ENCODE peak calls at places on chromosomes 13 and 19, in seven cellular contexts. One of them, this sample, is unnamed.

GRCh38 chr19:44570984-44571684 is 41.7 kb upstream of the CEACAM20 start:
- DNase-seq in cardiac fibroblast: peak; percentile 90
- DNase-seq in T-helper 2 cell: no peak
- DNase-seq in endothelial cell: peak; percentile 76
- DNase-seq in glutamatergic neuron: peak; percentile 48
- DNase-seq in GM03348: peak; percentile 78
- DNase-seq in endothelial cell of umbilical vein: peak; percentile 82
- DNase-seq in this sample: no peak

GRCh38 chr13:23735329-23735728 is 153.9 kb downstream of the MIPEP start:
- DNase-seq in cardiac fibroblast: no peak
- DNase-seq in T-helper 2 cell: no peak
- DNase-seq in endothelial cell: no peak
- DNase-seq in glutamatergic neuron: no peak
- DNase-seq in GM03348: no peak
- DNase-seq in endothelial cell of umbilical vein: no peak
- DNase-seq in this sample: no peak

GRCh38 chr19:36950335-36951119 is 34.4 kb downstream of the ZNF568 start:
- DNase-seq in cardiac fibroblast: no peak
- DNase-seq in T-helper 2 cell: no peak
- DNase-seq in endothelial cell: no peak
- DNase-seq in glutamatergic neuron: no peak
- DNase-seq in GM03348: no peak
- DNase-seq in endothelial cell of umbilical vein: no peak
- DNase-seq in this sample: no peak

GRCh38 chr13:113742000-113742441 is 17.0 kb upstream of the TMEM255B start:
- DNase-seq in cardiac fibroblast: peak; percentile 64
- DNase-seq in T-helper 2 cell: no peak
- DNase-seq in endothelial cell: peak; percentile 37
- DNase-seq in glutamatergic neuron: peak; percentile 65
- DNase-seq in GM03348: peak; percentile 81
- DNase-seq in endothelial cell of umbilical vein: no peak
- DNase-seq in this sample: no peak

GRCh38 chr13:76921516-76921915 is 26.8 kb upstream of the ACOD1 start:
- DNase-seq in cardiac fibroblast: peak; percentile 80
- DNase-seq in T-helper 2 cell: no peak
- DNase-seq in endothelial cell: no peak
- DNase-seq in glutamatergic neuron: no peak
- DNase-seq in GM03348: no peak
- DNase-seq in endothelial cell of umbilical vein: no peak
- DNase-seq in this sample: no peak

GRCh38 chr19:18156841-18157464 is 4.0 kb downstream of the PIK3R2 start:
- DNase-seq in cardiac fibroblast: peak; percentile 95
- DNase-seq in T-helper 2 cell: no peak
- DNase-seq in endothelial cell: no peak
- DNase-seq in glutamatergic neuron: no peak
- DNase-seq in GM03348: peak; percentile 65
- DNase-seq in endothelial cell of umbilical vein: peak; percentile 85
- DNase-seq in this sample: no peak

GRCh38 chr19:409515-410242 is 732 bp upstream of the C2CD4C start:
- DNase-seq in cardiac fibroblast: no peak
- DNase-seq in T-helper 2 cell: no peak
- DNase-seq in endothelial cell: no peak
- DNase-seq in glutamatergic neuron: peak; percentile 30
- DNase-seq in GM03348: no peak
- DNase-seq in endothelial cell of umbilical vein: no peak
- DNase-seq in this sample: no peak

GRCh38 chr13:44557986-44558385 is 18.1 kb downstream of the TSC22D1 start:
- DNase-seq in cardiac fibroblast: no peak
- DNase-seq in T-helper 2 cell: no peak
- DNase-seq in endothelial cell: no peak
- DNase-seq in glutamatergic neuron: no peak
- DNase-seq in GM03348: no peak
- DNase-seq in endothelial cell of umbilical vein: no peak
- DNase-seq in this sample: no peak

GRCh38 chr19:49017666-49018351 is 918 bp upstream of the LHB start:
- DNase-seq in cardiac fibroblast: peak; percentile 64
- DNase-seq in T-helper 2 cell: peak; percentile 50
- DNase-seq in endothelial cell: peak; percentile 70
- DNase-seq in glutamatergic neuron: peak; percentile 76
- DNase-seq in GM03348: peak; percentile 89
- DNase-seq in endothelial cell of umbilical vein: peak; percentile 70
- DNase-seq in this sample: peak; percentile 70

GRCh38 chr13:109874444-109874920 is 88.1 kb upstream of the IRS2 start:
- DNase-seq in cardiac fibroblast: no peak
- DNase-seq in T-helper 2 cell: no peak
- DNase-seq in endothelial cell: no peak
- DNase-seq in glutamatergic neuron: no peak
- DNase-seq in GM03348: peak; percentile 31
- DNase-seq in endothelial cell of umbilical vein: no peak
- DNase-seq in this sample: no peak

GRCh38 chr13:44818428-44818827 is 170.8 kb downstream of the NUFIP1 start:
- DNase-seq in cardiac fibroblast: peak; percentile 45
- DNase-seq in T-helper 2 cell: no peak
- DNase-seq in endothelial cell: no peak
- DNase-seq in glutamatergic neuron: no peak
- DNase-seq in GM03348: no peak
- DNase-seq in endothelial cell of umbilical vein: no peak
- DNase-seq in this sample: no peak

GRCh38 chr13:36549771-36550170 is 117.5 kb downstream of the CCNA1 start:
- DNase-seq in cardiac fibroblast: no peak
- DNase-seq in T-helper 2 cell: no peak
- DNase-seq in endothelial cell: no peak
- DNase-seq in glutamatergic neuron: peak; percentile 83
- DNase-seq in GM03348: no peak
- DNase-seq in endothelial cell of umbilical vein: no peak
- DNase-seq in this sample: no peak

GRCh38 chr19:45477713-45478453 is 10.1 kb downstream of the FOSB start:
- DNase-seq in cardiac fibroblast: no peak
- DNase-seq in T-helper 2 cell: no peak
- DNase-seq in endothelial cell: no peak
- DNase-seq in glutamatergic neuron: no peak
- DNase-seq in GM03348: no peak
- DNase-seq in endothelial cell of umbilical vein: no peak
- DNase-seq in this sample: no peak

GRCh38 chr19:4970558-4971423 is 1.9 kb downstream of the KDM4B start:
- DNase-seq in cardiac fibroblast: peak; percentile 27
- DNase-seq in T-helper 2 cell: no peak
- DNase-seq in endothelial cell: no peak
- DNase-seq in glutamatergic neuron: no peak
- DNase-seq in GM03348: peak; percentile 27
- DNase-seq in endothelial cell of umbilical vein: peak; percentile 43
- DNase-seq in this sample: no peak

GRCh38 chr19:38306236-38306635 is 2.2 kb downstream of the C19orf33 start:
- DNase-seq in cardiac fibroblast: no peak
- DNase-seq in T-helper 2 cell: no peak
- DNase-seq in endothelial cell: no peak
- DNase-seq in glutamatergic neuron: no peak
- DNase-seq in GM03348: no peak
- DNase-seq in endothelial cell of umbilical vein: no peak
- DNase-seq in this sample: no peak

GRCh38 chr13:33766724-33767123 is 51.2 kb upstream of the RFC3 start:
- DNase-seq in cardiac fibroblast: no peak
- DNase-seq in T-helper 2 cell: no peak
- DNase-seq in endothelial cell: no peak
- DNase-seq in glutamatergic neuron: no peak
- DNase-seq in GM03348: no peak
- DNase-seq in endothelial cell of umbilical vein: no peak
- DNase-seq in this sample: no peak

GRCh38 chr13:18943721-18944391 is 237.8 kb downstream of the TUBA3C start:
- DNase-seq in cardiac fibroblast: no peak
- DNase-seq in T-helper 2 cell: no peak
- DNase-seq in endothelial cell: no peak
- DNase-seq in glutamatergic neuron: no peak
- DNase-seq in GM03348: no peak
- DNase-seq in endothelial cell of umbilical vein: no peak
- DNase-seq in this sample: no peak

GRCh38 chr13:80463673-80464352 is 122.9 kb upstream of the SPRY2 start:
- DNase-seq in cardiac fibroblast: peak; percentile 62
- DNase-seq in T-helper 2 cell: no peak
- DNase-seq in endothelial cell: no peak
- DNase-seq in glutamatergic neuron: no peak
- DNase-seq in GM03348: no peak
- DNase-seq in endothelial cell of umbilical vein: peak; percentile 36
- DNase-seq in this sample: no peak

GRCh38 chr13:33369073-33369472 is 83.5 kb upstream of the STARD13 start:
- DNase-seq in cardiac fibroblast: no peak
- DNase-seq in T-helper 2 cell: no peak
- DNase-seq in endothelial cell: no peak
- DNase-seq in glutamatergic neuron: no peak
- DNase-seq in GM03348: no peak
- DNase-seq in endothelial cell of umbilical vein: no peak
- DNase-seq in this sample: no peak

GRCh38 chr13:39884166-39884565 is 228.7 kb downstream of the COG6 start:
- DNase-seq in cardiac fibroblast: no peak
- DNase-seq in T-helper 2 cell: no peak
- DNase-seq in endothelial cell: no peak
- DNase-seq in glutamatergic neuron: no peak
- DNase-seq in GM03348: no peak
- DNase-seq in endothelial cell of umbilical vein: no peak
- DNase-seq in this sample: no peak

GRCh38 chr13:37618554-37618953 is 20.0 kb upstream of the POSTN start:
- DNase-seq in cardiac fibroblast: peak; percentile 81
- DNase-seq in T-helper 2 cell: no peak
- DNase-seq in endothelial cell: no peak
- DNase-seq in glutamatergic neuron: no peak
- DNase-seq in GM03348: peak; percentile 47
- DNase-seq in endothelial cell of umbilical vein: peak; percentile 14
- DNase-seq in this sample: no peak

GRCh38 chr19:41341669-41342490 is 11.8 kb downstream of the TGFB1 start:
- DNase-seq in cardiac fibroblast: no peak
- DNase-seq in T-helper 2 cell: no peak
- DNase-seq in endothelial cell: no peak
- DNase-seq in glutamatergic neuron: no peak
- DNase-seq in GM03348: no peak
- DNase-seq in endothelial cell of umbilical vein: no peak
- DNase-seq in this sample: no peak

GRCh38 chr13:23087884-23088283 is 92.9 kb upstream of the SGCG start:
- DNase-seq in cardiac fibroblast: peak; percentile 12
- DNase-seq in T-helper 2 cell: no peak
- DNase-seq in endothelial cell: peak; percentile 27
- DNase-seq in glutamatergic neuron: peak; percentile 48
- DNase-seq in GM03348: no peak
- DNase-seq in endothelial cell of umbilical vein: no peak
- DNase-seq in this sample: no peak

GRCh38 chr13:44274838-44275237 is 98.8 kb upstream of the SERP2 start:
- DNase-seq in cardiac fibroblast: no peak
- DNase-seq in T-helper 2 cell: no peak
- DNase-seq in endothelial cell: no peak
- DNase-seq in glutamatergic neuron: no peak
- DNase-seq in GM03348: no peak
- DNase-seq in endothelial cell of umbilical vein: no peak
- DNase-seq in this sample: no peak

GRCh38 chr13:20494656-20495055 is 31.0 kb downstream of the CRYL1 start:
- DNase-seq in cardiac fibroblast: no peak
- DNase-seq in T-helper 2 cell: no peak
- DNase-seq in endothelial cell: no peak
- DNase-seq in glutamatergic neuron: no peak
- DNase-seq in GM03348: no peak
- DNase-seq in endothelial cell of umbilical vein: no peak
- DNase-seq in this sample: no peak

GRCh38 chr13:75365724-75366173 is 116.2 kb downstream of the TBC1D4 start:
- DNase-seq in cardiac fibroblast: peak; percentile 46
- DNase-seq in T-helper 2 cell: no peak
- DNase-seq in endothelial cell: no peak
- DNase-seq in glutamatergic neuron: no peak
- DNase-seq in GM03348: peak; percentile 46
- DNase-seq in endothelial cell of umbilical vein: peak; percentile 84
- DNase-seq in this sample: no peak

GRCh38 chr13:48783181-48783630 is 129.5 kb downstream of the CYSLTR2 start:
- DNase-seq in cardiac fibroblast: peak; percentile 99
- DNase-seq in T-helper 2 cell: no peak
- DNase-seq in endothelial cell: no peak
- DNase-seq in glutamatergic neuron: no peak
- DNase-seq in GM03348: peak; percentile 66
- DNase-seq in endothelial cell of umbilical vein: peak; percentile 34
- DNase-seq in this sample: no peak

GRCh38 chr19:4923379-4923747 is 14.1 kb downstream of the UHRF1 start:
- DNase-seq in cardiac fibroblast: no peak
- DNase-seq in T-helper 2 cell: no peak
- DNase-seq in endothelial cell: no peak
- DNase-seq in glutamatergic neuron: no peak
- DNase-seq in GM03348: no peak
- DNase-seq in endothelial cell of umbilical vein: no peak
- DNase-seq in this sample: no peak

GRCh38 chr19:47797996-47798903 is 6.1 kb downstream of the TPRX1 start:
- DNase-seq in cardiac fibroblast: no peak
- DNase-seq in T-helper 2 cell: no peak
- DNase-seq in endothelial cell: no peak
- DNase-seq in glutamatergic neuron: no peak
- DNase-seq in GM03348: no peak
- DNase-seq in endothelial cell of umbilical vein: no peak
- DNase-seq in this sample: no peak

GRCh38 chr19:34232566-34233481 is 21.5 kb upstream of the GARRE1 start:
- DNase-seq in cardiac fibroblast: peak; percentile 86
- DNase-seq in T-helper 2 cell: no peak
- DNase-seq in endothelial cell: no peak
- DNase-seq in glutamatergic neuron: no peak
- DNase-seq in GM03348: peak; percentile 85
- DNase-seq in endothelial cell of umbilical vein: peak; percentile 87
- DNase-seq in this sample: no peak

GRCh38 chr13:64723735-64724134 is 2506.4 kb downstream of the PCDH9 start:
- DNase-seq in cardiac fibroblast: peak; percentile 92
- DNase-seq in T-helper 2 cell: no peak
- DNase-seq in endothelial cell: no peak
- DNase-seq in glutamatergic neuron: no peak
- DNase-seq in GM03348: peak; percentile 75
- DNase-seq in endothelial cell of umbilical vein: peak; percentile 97
- DNase-seq in this sample: no peak

GRCh38 chr13:70353096-70353495 is 244.8 kb upstream of the KLHL1 start:
- DNase-seq in cardiac fibroblast: no peak
- DNase-seq in T-helper 2 cell: no peak
- DNase-seq in endothelial cell: no peak
- DNase-seq in glutamatergic neuron: no peak
- DNase-seq in GM03348: no peak
- DNase-seq in endothelial cell of umbilical vein: no peak
- DNase-seq in this sample: no peak

GRCh38 chr19:13013649-13014048 is 18.4 kb downstream of the NFIX start:
- DNase-seq in cardiac fibroblast: no peak
- DNase-seq in T-helper 2 cell: no peak
- DNase-seq in endothelial cell: no peak
- DNase-seq in glutamatergic neuron: no peak
- DNase-seq in GM03348: no peak
- DNase-seq in endothelial cell of umbilical vein: no peak
- DNase-seq in this sample: no peak

GRCh38 chr13:93151277-93151676 is 75.3 kb upstream of the GPC6 start:
- DNase-seq in cardiac fibroblast: peak; percentile 90
- DNase-seq in T-helper 2 cell: no peak
- DNase-seq in endothelial cell: no peak
- DNase-seq in glutamatergic neuron: no peak
- DNase-seq in GM03348: peak; percentile 61
- DNase-seq in endothelial cell of umbilical vein: no peak
- DNase-seq in this sample: no peak

GRCh38 chr13:34617684-34618083 is 324.4 kb upstream of the NBEA start:
- DNase-seq in cardiac fibroblast: no peak
- DNase-seq in T-helper 2 cell: no peak
- DNase-seq in endothelial cell: no peak
- DNase-seq in glutamatergic neuron: no peak
- DNase-seq in GM03348: no peak
- DNase-seq in endothelial cell of umbilical vein: no peak
- DNase-seq in this sample: no peak

GRCh38 chr19:17779281-17779930 is 15.5 kb upstream of the B3GNT3 start:
- DNase-seq in cardiac fibroblast: peak; percentile 52
- DNase-seq in T-helper 2 cell: no peak
- DNase-seq in endothelial cell: no peak
- DNase-seq in glutamatergic neuron: peak; percentile 72
- DNase-seq in GM03348: peak; percentile 23
- DNase-seq in endothelial cell of umbilical vein: no peak
- DNase-seq in this sample: no peak

GRCh38 chr19:29389495-29389894 is 136.3 kb upstream of the VSTM2B start:
- DNase-seq in cardiac fibroblast: no peak
- DNase-seq in T-helper 2 cell: no peak
- DNase-seq in endothelial cell: no peak
- DNase-seq in glutamatergic neuron: no peak
- DNase-seq in GM03348: no peak
- DNase-seq in endothelial cell of umbilical vein: no peak
- DNase-seq in this sample: no peak

GRCh38 chr19:43779820-43780219 is 953 bp downstream of the KCNN4 start:
- DNase-seq in cardiac fibroblast: no peak
- DNase-seq in T-helper 2 cell: no peak
- DNase-seq in endothelial cell: no peak
- DNase-seq in glutamatergic neuron: no peak
- DNase-seq in GM03348: no peak
- DNase-seq in endothelial cell of umbilical vein: no peak
- DNase-seq in this sample: no peak

This sample was measured in activated B cell treated with CpG ODN at 0.5 μM for 24 hours.